ENCODE peak calls at places on chromosome 17, in seven cellular contexts. Y is HCT116, Q is MM.1S, H is Karpas-422, W is OCI-LY7, X is GM23248, B is PC-3. G is an unnamed sample. For H3K9me2, the result is how much of the 10 kb centered on the place peaks cover.

GRCh38 chr17:29722411-29723198 is 99.9 kb upstream of the CORO6 start:
- DNase-seq in B (no peak), Q (peak), X (peak), Y (no peak), W (peak), H (peak), G (no peak)

GRCh38 chr17:42720996-42721583 is 23.8 kb downstream of the EZH1 start:
- DNase-seq in B (peak), H (peak), Q (peak), Y (peak), W (peak), X (peak), G (peak)

GRCh38 chr17:35555695-35556094 is 4.9 kb downstream of the SLFN14 start:
- DNase-seq in H (peak), Y (no peak), B (peak), Q (no peak), X (no peak), W (no peak), G (no peak)

GRCh38 chr17:48510761-48511604 is 19.8 kb downstream of the HOXB1 start:
- DNase-seq in X (peak), B (peak), Q (peak), W (no peak), H (no peak), Y (no peak), G (peak)

GRCh38 chr17:73318861-73319260 is 7.1 kb upstream of the CDC42EP4 start:
- DNase-seq in H (no peak), X (no peak), B (no peak), W (no peak), Y (no peak), Q (no peak), G (no peak)

GRCh38 chr17:42519546-42520444 is 16.2 kb upstream of the NAGLU start:
- DNase-seq in Y (peak), B (peak), Q (no peak), H (no peak), W (no peak), X (peak), G (peak)

GRCh38 chr17:69853533-69854262 is 221.3 kb upstream of the KCNJ16 start:
- DNase-seq in B (no peak), W (no peak), Y (no peak), Q (no peak), H (no peak), X (peak), G (no peak)

GRCh38 chr17:80116923-80117380 is 15.6 kb downstream of the GAA start:
- DNase-seq in X (no peak), Y (no peak), H (no peak), W (no peak), B (no peak), Q (no peak), G (no peak)

GRCh38 chr17:72165202-72165972 is 44.6 kb downstream of the SOX9 start:
- DNase-seq in W (no peak), X (no peak), B (no peak), Y (no peak), H (no peak), Q (no peak), G (no peak)

GRCh38 chr17:1203111-1203966 is 23.6 kb upstream of the ABR start:
- DNase-seq in Y (no peak), W (peak), B (peak), H (peak), X (peak), Q (no peak), G (peak)

GRCh38 chr17:2173005-2173404 is 118.1 kb downstream of the HIC1 start:
- DNase-seq in Q (no peak), X (peak), H (no peak), W (no peak), B (no peak), Y (no peak), G (no peak)

GRCh38 chr17:751269-752001 is 629 bp downstream of the GEMIN4 start:
- DNase-seq in X (peak), Y (no peak), H (peak), Q (peak), B (peak), W (peak), G (peak)

GRCh38 chr17:35915153-35915969 is 15.2 kb downstream of the RDM1 start:
- DNase-seq in Q (no peak), H (peak), W (no peak), B (no peak), X (no peak), Y (no peak), G (no peak)

GRCh38 chr17:63550816-63551639 is 751 bp downstream of the DCAF7 start:
- DNase-seq in W (peak), Q (no peak), B (peak), Y (no peak), H (peak), X (peak), G (no peak)

GRCh38 chr17:45137561-45138305 is 2.2 kb downstream of the ACBD4 start:
- DNase-seq in W (no peak), X (no peak), B (no peak), H (no peak), Q (no peak), Y (no peak), G (no peak)

GRCh38 chr17:49964539-49965521 is 4.2 kb upstream of the DLX4 start:
- DNase-seq in Y (no peak), H (no peak), X (no peak), W (no peak), B (no peak), Q (no peak), G (no peak)

GRCh38 chr17:66560691-66561090 is 258.3 kb downstream of the PRKCA start:
- DNase-seq in Y (no peak), B (no peak), H (no peak), Q (no peak), X (no peak), W (no peak), G (no peak)

GRCh38 chr17:68600123-68600880 is 865 bp downstream of the FAM20A start:
- DNase-seq in B (no peak), X (peak), Q (no peak), W (no peak), H (no peak), Y (no peak), G (no peak)

GRCh38 chr17:62456016-62456415 is 22.6 kb upstream of the TLK2 start:
- DNase-seq in H (no peak), W (no peak), Q (no peak), B (no peak), Y (no peak), X (no peak), G (no peak)

GRCh38 chr17:38921756-38922411 is 3.5 kb upstream of the LASP1NB start:
- DNase-seq in H (peak), Q (no peak), B (no peak), Y (no peak), X (peak), W (no peak), G (no peak)

GRCh38 chr17:47813512-47814031 is 8.0 kb downstream of the OSBPL7 start:
- DNase-seq in Y (no peak), Q (no peak), H (no peak), X (no peak), B (no peak), W (no peak), G (no peak)

GRCh38 chr17:78374189-78374588 is 4.3 kb upstream of the PGS1 start:
- DNase-seq in H (no peak), X (no peak), Q (no peak), B (peak), Y (no peak), W (no peak), G (peak)

GRCh38 chr17:15404116-15404730 is 62.8 kb upstream of the TEKT3 start:
- DNase-seq in X (peak), B (no peak), Q (no peak), H (no peak), Y (no peak), W (no peak), G (no peak)

GRCh38 chr17:2592974-2593845 is at the start of gene PAFAH1B1:
- DNase-seq in W (peak), Q (peak), Y (peak), X (peak), B (peak), H (peak), G (peak)

GRCh38 chr17:64214950-64215349 is 48.1 kb downstream of the TEX2 start:
- DNase-seq in Q (no peak), Y (no peak), X (peak), H (no peak), W (no peak), B (peak), G (no peak)

GRCh38 chr17:73610331-73610911 is 33.8 kb downstream of the SDK2 start:
- DNase-seq in B (no peak), Q (no peak), Y (no peak), X (no peak), H (no peak), W (no peak), G (no peak)

GRCh38 chr17:38868095-38868967 is 1.5 kb upstream of the LASP1 start:
- DNase-seq in Q (peak), H (peak), Y (no peak), W (peak), X (peak), B (no peak), G (peak)

GRCh38 chr17:6706499-6706898 is 6.7 kb downstream of the SLC13A5 start:
- DNase-seq in W (no peak), H (no peak), Y (no peak), B (no peak), X (no peak), Q (no peak), G (no peak)

GRCh38 chr17:69761011-69761410 is 314.0 kb upstream of the KCNJ16 start:
- DNase-seq in X (peak), B (no peak), Y (no peak), Q (no peak), H (no peak), W (no peak), G (no peak)

GRCh38 chr17:74632196-74632540 is 8.6 kb upstream of the CD300E start:
- DNase-seq in Y (no peak), W (no peak), X (no peak), H (no peak), B (no peak), Q (no peak), G (no peak)

GRCh38 chr17:67055811-67056745 is 11.7 kb downstream of the CACNG1 start:
- DNase-seq in Y (no peak), Q (no peak), H (peak), B (no peak), W (peak), X (no peak), G (no peak)

GRCh38 chr17:75228305-75228704 is 22.8 kb downstream of the NUP85 start:
- DNase-seq in H (no peak), Y (no peak), X (no peak), B (no peak), Q (no peak), W (no peak), G (no peak)

GRCh38 chr17:27766438-27766837 is 33.9 kb downstream of the NOS2 start:
- DNase-seq in B (no peak), Q (no peak), H (no peak), Y (no peak), X (no peak), W (no peak), G (no peak)

GRCh38 chr17:43011728-43012472 is 5.3 kb downstream of the IFI35 start:
- DNase-seq in Y (no peak), X (no peak), B (no peak), W (no peak), H (no peak), Q (no peak), G (no peak)

GRCh38 chr17:75181110-75181509 is 1.6 kb downstream of the SUMO2 start:
- DNase-seq in H (no peak), W (no peak), Y (no peak), Q (no peak), X (peak), B (no peak), G (no peak)

GRCh38 chr17:8985054-8985701 is 19.7 kb upstream of the PIK3R5 start:
- DNase-seq in B (no peak), W (peak), Q (no peak), H (no peak), Y (no peak), X (no peak), G (no peak)
- H3K9me2 ChIP-seq in B (under half), W (under half), Q (under half), H (under half), Y (under half), X (under half), G (under half)

GRCh38 chr17:30920282-30920681 is 1.5 kb upstream of the ADAP2 start:
- DNase-seq in X (peak), Q (no peak), Y (no peak), H (no peak), W (no peak), B (no peak), G (no peak)
- H3K9me2 ChIP-seq in X (under half), Q (under half), Y (under half), H (under half), W (under half), B (under half), G (under half)

DNA sequence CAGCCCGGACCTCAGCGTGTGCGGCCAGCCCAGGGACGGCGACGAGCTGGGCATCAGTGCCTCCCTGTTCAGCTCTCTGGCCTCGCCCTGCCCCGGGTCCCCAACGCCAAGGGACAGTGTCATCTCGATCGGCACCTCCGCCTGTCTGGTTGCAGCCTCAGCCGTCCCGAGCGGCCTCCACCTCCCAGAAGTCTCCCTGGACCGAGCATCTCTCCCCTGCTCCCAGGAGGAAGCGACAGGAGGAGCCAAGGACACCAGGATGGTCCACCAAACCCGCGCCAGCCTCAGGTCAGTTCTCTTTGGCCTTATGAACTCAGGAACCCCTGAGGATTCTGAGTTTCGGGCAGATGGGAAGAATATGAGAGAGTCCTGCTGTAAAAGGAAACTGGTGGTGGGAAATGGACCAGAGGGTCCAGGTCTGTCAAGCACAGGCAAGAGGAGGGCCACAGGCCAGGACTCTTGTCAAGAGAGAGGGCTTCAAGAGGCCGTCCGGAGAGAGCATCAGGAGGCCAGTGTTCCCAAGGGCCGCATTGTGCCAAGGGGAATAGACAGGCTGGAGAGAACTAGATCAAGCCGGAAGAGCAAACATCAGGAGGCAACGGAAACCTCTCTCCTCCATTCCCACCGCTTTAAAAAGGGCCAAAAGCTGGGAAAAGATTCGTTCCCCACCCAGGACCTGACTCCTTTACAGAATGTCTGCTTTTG is 822 bp downstream of the HASPIN start:
- DNase-seq in H (no peak), X (peak), Y (no peak), B (no peak), W (no peak), Q (no peak), G (no peak)
- H3K9me2 ChIP-seq in H (under half), X (under half), Y (under half), B (under half), W (under half), Q (under half), G (under half)

GRCh38 chr17:82399030-82399429 is 19.1 kb upstream of the HEXD start:
- DNase-seq in B (no peak), X (peak), Q (no peak), Y (no peak), W (no peak), H (no peak), G (no peak)

GRCh38 chr17:82394296-82394695 is 22.7 kb downstream of the UTS2R start:
- DNase-seq in H (no peak), B (no peak), Q (no peak), W (no peak), X (no peak), Y (no peak), G (no peak)

GRCh38 chr17:82397449-82398335 is 20.5 kb upstream of the HEXD start:
- DNase-seq in Y (no peak), W (no peak), Q (no peak), X (peak), B (no peak), H (no peak), G (no peak)

GRCh38 chr17:82399601-82400101 is 18.5 kb upstream of the HEXD start:
- DNase-seq in Y (no peak), Q (no peak), X (no peak), B (no peak), H (no peak), W (no peak), G (no peak)

GRCh38 chr17:82396601-82397435 is 21.3 kb upstream of the HEXD start:
- DNase-seq in Y (no peak), H (no peak), Q (no peak), B (no peak), X (peak), W (no peak), G (peak)
- H3K9me2 ChIP-seq in Y (under half), H (under half), Q (under half), B (under half), X (under half), W (under half), G (under half)

GRCh38 chr17:76707985-76708807 is 2.6 kb downstream of the MXRA7 start:
- DNase-seq in Y (no peak), Q (no peak), B (no peak), W (no peak), H (no peak), X (no peak), G (no peak)
- H3K9me2 ChIP-seq in Y (under half), Q (under half), B (under half), W (under half), H (under half), X (under half), G (under half)

DNA sequence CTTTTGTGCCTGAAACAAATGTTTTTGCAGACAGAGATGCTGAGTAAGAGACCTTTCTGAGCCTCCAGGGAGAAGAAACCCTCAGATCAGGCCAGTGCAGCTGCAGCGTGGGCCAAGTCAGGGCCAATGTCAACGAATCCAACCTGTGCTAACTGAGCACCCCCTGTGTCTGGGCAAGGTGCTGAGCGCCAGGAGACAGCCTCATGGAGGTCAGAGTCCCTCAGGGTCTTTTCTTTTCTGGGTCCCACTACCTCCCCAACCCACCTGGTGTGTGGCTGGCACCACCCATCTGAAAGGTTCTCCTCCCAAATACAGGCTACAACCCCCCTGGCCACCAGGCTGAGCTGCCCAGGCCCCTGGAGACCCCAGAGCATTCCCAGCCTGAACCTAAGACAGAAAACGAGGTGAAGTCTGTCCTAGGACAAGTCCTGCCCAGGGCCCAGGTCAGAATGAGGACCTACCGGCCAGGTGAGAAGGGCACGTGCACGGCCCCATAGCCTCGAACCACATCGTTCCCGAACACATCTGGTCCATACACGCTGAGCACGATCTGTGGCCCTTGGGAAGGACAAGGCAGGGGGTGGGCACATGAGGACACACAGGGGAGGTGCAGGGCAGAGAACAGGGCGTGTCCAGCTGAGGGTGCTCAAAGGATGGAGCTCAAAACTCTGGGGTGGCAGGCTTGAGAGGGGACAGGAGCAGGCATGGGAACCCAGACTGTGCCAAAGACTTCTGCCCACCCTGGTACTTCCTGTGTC is 15.0 kb downstream of the B9D1 start:
- DNase-seq in Q (no peak), B (no peak), H (no peak), W (peak), X (no peak), Y (no peak), G (no peak)
- H3K9me2 ChIP-seq in Q (under half), B (under half), H (under half), W (under half), X (under half), Y (under half), G (under half)

G was measured in PC-9.